ENCODE peak calls at places on chromosomes 5 and 9, in six cellular contexts. One of them, this sample, is unnamed.

GRCh38 chr5:138752341-138752950 is 779 bp upstream of the CTNNA1 start:
- DNase-seq in IMR-90: no peak
- DNase-seq in pancreas: no peak
- DNase-seq in GM13977: no peak
- DNase-seq in bronchial epithelial cell: peak
- DNase-seq in GM13976: no peak
- DNase-seq in this sample: no peak

GRCh38 chr5:172123269-172123692 is 64.7 kb downstream of the STK10 start:
- DNase-seq in IMR-90: peak
- DNase-seq in pancreas: no peak
- DNase-seq in GM13977: no peak
- DNase-seq in bronchial epithelial cell: peak
- DNase-seq in GM13976: no peak
- DNase-seq in this sample: no peak

GRCh38 chr9:137178939-137179630 is 7.2 kb upstream of the TMEM210 start:
- DNase-seq in IMR-90: no peak
- DNase-seq in pancreas: no peak
- DNase-seq in GM13977: peak
- DNase-seq in bronchial epithelial cell: no peak
- DNase-seq in GM13976: no peak
- DNase-seq in this sample: no peak

GRCh38 chr9:77456829-77457437 is 191.2 kb downstream of the GNA14 start:
- DNase-seq in IMR-90: peak
- DNase-seq in pancreas: peak
- DNase-seq in GM13977: peak
- DNase-seq in bronchial epithelial cell: peak
- DNase-seq in GM13976: peak
- DNase-seq in this sample: peak

GRCh38 chr9:77450093-77450475 is 198.0 kb downstream of the GNA14 start:
- DNase-seq in IMR-90: no peak
- DNase-seq in pancreas: no peak
- DNase-seq in GM13977: no peak
- DNase-seq in bronchial epithelial cell: no peak
- DNase-seq in GM13976: no peak
- DNase-seq in this sample: no peak

GRCh38 chr9:125431741-125432271 is 170.2 kb downstream of the GAPVD1 start:
- DNase-seq in IMR-90: no peak
- DNase-seq in pancreas: peak
- DNase-seq in GM13977: no peak
- DNase-seq in bronchial epithelial cell: no peak
- DNase-seq in GM13976: no peak
- DNase-seq in this sample: no peak

GRCh38 chr5:95861221-95861857 is 38.8 kb upstream of the GLRX start:
- DNase-seq in IMR-90: peak
- DNase-seq in pancreas: no peak
- DNase-seq in GM13977: no peak
- DNase-seq in bronchial epithelial cell: peak
- DNase-seq in GM13976: no peak
- DNase-seq in this sample: no peak

GRCh38 chr9:93968451-93969327 is 13.5 kb upstream of the BARX1 start:
- DNase-seq in IMR-90: peak
- DNase-seq in pancreas: no peak
- DNase-seq in GM13977: peak
- DNase-seq in bronchial epithelial cell: no peak
- DNase-seq in GM13976: peak
- DNase-seq in this sample: no peak

GRCh38 chr5:62506659-62507460 is 71.8 kb upstream of the LRRC70 start:
- DNase-seq in IMR-90: no peak
- DNase-seq in pancreas: no peak
- DNase-seq in GM13977: no peak
- DNase-seq in bronchial epithelial cell: peak
- DNase-seq in GM13976: no peak
- DNase-seq in this sample: no peak

GRCh38 chr9:84667571-84668203 is 1.8 kb upstream of the NTRK2 start:
- DNase-seq in IMR-90: peak
- DNase-seq in pancreas: no peak
- DNase-seq in GM13977: peak
- DNase-seq in bronchial epithelial cell: peak
- DNase-seq in GM13976: peak
- DNase-seq in this sample: peak

GRCh38 chr5:67173959-67174358 is 22.6 kb downstream of the CD180 start:
- DNase-seq in IMR-90: no peak
- DNase-seq in pancreas: no peak
- DNase-seq in GM13977: no peak
- DNase-seq in bronchial epithelial cell: peak
- DNase-seq in GM13976: no peak
- DNase-seq in this sample: no peak

GRCh38 chr5:121962347-121962670 is 534 bp downstream of the SRFBP1 start:
- DNase-seq in IMR-90: no peak
- DNase-seq in pancreas: no peak
- DNase-seq in GM13977: peak
- DNase-seq in bronchial epithelial cell: peak
- DNase-seq in GM13976: peak
- DNase-seq in this sample: no peak

GRCh38 chr9:68462004-68462775 is 78.5 kb downstream of the TMEM252 start:
- DNase-seq in IMR-90: no peak
- DNase-seq in pancreas: no peak
- DNase-seq in GM13977: no peak
- DNase-seq in bronchial epithelial cell: no peak
- DNase-seq in GM13976: no peak
- DNase-seq in this sample: no peak

GRCh38 chr5:138653502-138653901 is 78.3 kb upstream of the HSPA9 start:
- DNase-seq in IMR-90: peak
- DNase-seq in pancreas: no peak
- DNase-seq in GM13977: no peak
- DNase-seq in bronchial epithelial cell: peak
- DNase-seq in GM13976: no peak
- DNase-seq in this sample: peak

GRCh38 chr5:107184066-107184465 is 486.7 kb downstream of the EFNA5 start:
- DNase-seq in IMR-90: no peak
- DNase-seq in pancreas: no peak
- DNase-seq in GM13977: no peak
- DNase-seq in bronchial epithelial cell: peak
- DNase-seq in GM13976: no peak
- DNase-seq in this sample: no peak

GRCh38 chr9:33044677-33045282 is 19.7 kb downstream of the DNAJA1 start:
- DNase-seq in IMR-90: no peak
- DNase-seq in pancreas: no peak
- DNase-seq in GM13977: no peak
- DNase-seq in bronchial epithelial cell: peak
- DNase-seq in GM13976: no peak
- DNase-seq in this sample: no peak

GRCh38 chr9:122383992-122384461 is 13.2 kb downstream of the PTGS1 start:
- DNase-seq in IMR-90: peak
- DNase-seq in pancreas: no peak
- DNase-seq in GM13977: no peak
- DNase-seq in bronchial epithelial cell: peak
- DNase-seq in GM13976: no peak
- DNase-seq in this sample: peak

GRCh38 chr5:77129386-77129785 is 42.3 kb upstream of the ZBED3 start:
- DNase-seq in IMR-90: peak
- DNase-seq in pancreas: no peak
- DNase-seq in GM13977: no peak
- DNase-seq in bronchial epithelial cell: peak
- DNase-seq in GM13976: no peak
- DNase-seq in this sample: peak

DNA sequence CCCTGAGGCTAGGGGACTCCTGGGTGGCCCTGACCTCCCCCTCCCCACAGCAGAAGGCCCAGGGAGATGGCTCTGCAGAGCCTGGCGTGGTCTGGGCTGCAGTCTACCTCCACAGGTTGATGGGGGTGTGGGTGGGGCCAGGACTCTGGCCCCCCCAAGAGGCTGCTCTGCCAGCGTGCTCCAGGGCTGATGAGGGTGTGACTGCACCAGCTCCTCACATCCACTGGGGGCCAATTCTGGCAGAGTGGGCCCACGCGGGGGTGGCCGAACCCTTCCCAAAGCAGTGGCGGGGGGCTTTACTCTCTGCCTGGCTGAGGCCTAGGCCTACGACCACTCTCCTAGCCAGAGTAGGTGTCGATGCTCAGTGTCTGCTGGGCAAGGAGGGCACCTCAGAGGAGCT is 28.0 kb upstream of the UBAC1 start:
- DNase-seq in IMR-90: no peak
- DNase-seq in pancreas: no peak
- DNase-seq in GM13977: no peak
- DNase-seq in bronchial epithelial cell: no peak
- DNase-seq in GM13976: no peak
- DNase-seq in this sample: peak
- TF ChIP-seq CTCF in IMR-90: no peak
- TF ChIP-seq CTCF in pancreas: no peak
- TF ChIP-seq CTCF in GM13977: no peak
- TF ChIP-seq CTCF in bronchial epithelial cell: no peak
- TF ChIP-seq CTCF in GM13976: no peak
- TF ChIP-seq CTCF in this sample: peak

GRCh38 chr5:34740306-34740891 is 84.3 kb downstream of the RAI14 start:
- DNase-seq in IMR-90: no peak
- DNase-seq in pancreas: no peak
- DNase-seq in GM13977: no peak
- DNase-seq in bronchial epithelial cell: no peak
- DNase-seq in GM13976: no peak
- DNase-seq in this sample: no peak

GRCh38 chr5:34735436-34736426 is 79.6 kb downstream of the RAI14 start:
- DNase-seq in IMR-90: peak
- DNase-seq in pancreas: no peak
- DNase-seq in GM13977: no peak
- DNase-seq in bronchial epithelial cell: no peak
- DNase-seq in GM13976: no peak
- DNase-seq in this sample: no peak

GRCh38 chr5:34738381-34738780 is 82.3 kb downstream of the RAI14 start:
- DNase-seq in IMR-90: no peak
- DNase-seq in pancreas: no peak
- DNase-seq in GM13977: no peak
- DNase-seq in bronchial epithelial cell: no peak
- DNase-seq in GM13976: no peak
- DNase-seq in this sample: no peak

GRCh38 chr5:34734321-34734720 is 78.2 kb downstream of the RAI14 start:
- DNase-seq in IMR-90: peak
- DNase-seq in pancreas: no peak
- DNase-seq in GM13977: no peak
- DNase-seq in bronchial epithelial cell: no peak
- DNase-seq in GM13976: no peak
- DNase-seq in this sample: no peak

DNA sequence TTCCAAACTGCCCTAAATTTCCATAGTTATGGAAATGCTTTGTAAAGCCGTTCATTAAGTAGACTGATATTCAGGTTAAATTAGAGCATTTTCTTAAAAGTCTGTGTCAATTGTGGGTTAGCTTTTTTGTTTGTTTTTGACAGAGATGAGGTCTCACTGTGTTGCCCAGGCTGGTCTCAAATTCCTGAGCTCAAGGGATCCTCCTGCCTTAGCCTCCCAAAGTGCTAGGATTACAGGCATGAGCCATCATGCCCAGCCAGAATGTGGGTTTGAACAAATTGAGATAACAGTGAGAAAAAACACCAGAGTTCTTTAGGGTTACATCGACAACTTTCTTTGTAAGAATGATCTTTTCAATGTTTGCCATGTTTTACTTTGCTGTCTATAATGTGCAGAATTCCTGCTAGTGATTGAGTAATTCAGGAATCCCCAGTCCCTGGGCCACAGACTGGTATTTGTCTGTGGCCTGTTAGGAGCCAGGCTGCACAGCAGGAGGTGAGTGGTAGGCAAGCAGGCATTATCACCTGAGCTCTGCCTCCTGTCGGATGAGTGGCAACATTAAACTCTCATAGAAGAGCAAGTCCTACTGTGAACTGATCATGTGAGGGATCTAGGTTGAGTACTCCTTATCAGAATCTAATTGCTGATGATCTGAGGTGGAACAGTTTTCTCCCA is 80.5 kb downstream of the RAI14 start:
- DNase-seq in IMR-90: peak
- DNase-seq in pancreas: no peak
- DNase-seq in GM13977: no peak
- DNase-seq in bronchial epithelial cell: peak
- DNase-seq in GM13976: no peak
- DNase-seq in this sample: no peak
- TF ChIP-seq CTCF in IMR-90: no peak
- TF ChIP-seq CTCF in pancreas: no peak
- TF ChIP-seq CTCF in GM13977: no peak
- TF ChIP-seq CTCF in bronchial epithelial cell: peak
- TF ChIP-seq CTCF in GM13976: no peak
- TF ChIP-seq CTCF in this sample: no peak

GRCh38 chr9:36791204-36791948 is 218.7 kb downstream of the MELK start:
- DNase-seq in IMR-90: no peak
- DNase-seq in pancreas: no peak
- DNase-seq in GM13977: no peak
- DNase-seq in bronchial epithelial cell: peak
- DNase-seq in GM13976: no peak
- DNase-seq in this sample: no peak

GRCh38 chr9:36788534-36788933 is 215.8 kb downstream of the MELK start:
- DNase-seq in IMR-90: no peak
- DNase-seq in pancreas: no peak
- DNase-seq in GM13977: no peak
- DNase-seq in bronchial epithelial cell: no peak
- DNase-seq in GM13976: peak
- DNase-seq in this sample: peak

GRCh38 chr9:36789886-36790285 is 217.2 kb downstream of the MELK start:
- DNase-seq in IMR-90: no peak
- DNase-seq in pancreas: no peak
- DNase-seq in GM13977: no peak
- DNase-seq in bronchial epithelial cell: no peak
- DNase-seq in GM13976: no peak
- DNase-seq in this sample: no peak

GRCh38 chr9:36793277-36793676 is 220.6 kb downstream of the MELK start:
- DNase-seq in IMR-90: no peak
- DNase-seq in pancreas: no peak
- DNase-seq in GM13977: no peak
- DNase-seq in bronchial epithelial cell: no peak
- DNase-seq in GM13976: no peak
- DNase-seq in this sample: no peak

GRCh38 chr9:36787709-36788108 is 215.0 kb downstream of the MELK start:
- DNase-seq in IMR-90: no peak
- DNase-seq in pancreas: no peak
- DNase-seq in GM13977: no peak
- DNase-seq in bronchial epithelial cell: peak
- DNase-seq in GM13976: no peak
- DNase-seq in this sample: no peak
- TF ChIP-seq CTCF in IMR-90: no peak
- TF ChIP-seq CTCF in pancreas: no peak
- TF ChIP-seq CTCF in GM13977: no peak
- TF ChIP-seq CTCF in bronchial epithelial cell: no peak
- TF ChIP-seq CTCF in GM13976: no peak
- TF ChIP-seq CTCF in this sample: no peak

DNA sequence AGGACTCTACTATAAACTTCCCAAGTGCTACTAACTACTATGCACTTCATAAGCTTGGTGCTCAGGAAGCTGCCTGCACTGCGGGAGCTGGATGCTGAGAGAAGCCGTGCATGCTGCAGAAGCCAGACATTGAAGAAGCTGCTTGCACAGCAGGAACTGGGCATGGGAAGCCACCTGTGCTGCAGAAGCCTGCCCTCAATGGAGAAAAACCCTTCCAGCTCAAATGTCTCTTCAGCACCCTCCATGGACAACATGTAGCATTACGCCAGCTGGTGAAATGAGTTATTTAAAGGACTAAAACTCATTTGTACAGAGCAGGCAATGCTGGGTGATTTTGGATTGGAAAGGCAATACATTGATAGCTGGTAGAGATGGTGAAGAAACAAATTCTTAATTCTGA is 247.2 kb downstream of the KIF4B start:
- DNase-seq in IMR-90: no peak
- DNase-seq in pancreas: no peak
- DNase-seq in GM13977: peak
- DNase-seq in bronchial epithelial cell: no peak
- DNase-seq in GM13976: peak
- DNase-seq in this sample: no peak
- TF ChIP-seq CTCF in IMR-90: no peak
- TF ChIP-seq CTCF in pancreas: no peak
- TF ChIP-seq CTCF in GM13977: peak
- TF ChIP-seq CTCF in bronchial epithelial cell: no peak
- TF ChIP-seq CTCF in GM13976: no peak
- TF ChIP-seq CTCF in this sample: no peak

GRCh38 chr5:134240421-134240962 is 14.6 kb upstream of the PPP2CA start:
- DNase-seq in IMR-90: peak
- DNase-seq in pancreas: no peak
- DNase-seq in GM13977: peak
- DNase-seq in bronchial epithelial cell: peak
- DNase-seq in GM13976: peak
- DNase-seq in this sample: no peak
- TF ChIP-seq CTCF in IMR-90: no peak
- TF ChIP-seq CTCF in pancreas: no peak
- TF ChIP-seq CTCF in GM13977: no peak
- TF ChIP-seq CTCF in bronchial epithelial cell: no peak
- TF ChIP-seq CTCF in GM13976: no peak
- TF ChIP-seq CTCF in this sample: no peak